ENCODE peak calls at places on chromosomes 5 and 9, in five cellular contexts. G is fibroblast of gingiva; K is Panc1; F is GM23338; J is CD4-positive, alpha-beta T cell. H is an unnamed sample.

GRCh38 chr5:164868761-164869160 is 1363.3 kb downstream of the MAT2B start:
- DNase-seq in G (no peak), K (no peak), F (no peak), J (no peak), H (no peak)

GRCh38 chr5:110105692-110106091 is 416.0 kb downstream of the MAN2A1 start:
- DNase-seq in G (peak), K (no peak), F (no peak), J (no peak), H (no peak)

GRCh38 chr5:81805086-81805485 is 54.2 kb upstream of the SSBP2 start:
- DNase-seq in G (no peak), K (no peak), F (no peak), J (no peak), H (no peak)

GRCh38 chr9:38337095-38337494 is 55.4 kb upstream of the ALDH1B1 start:
- DNase-seq in G (no peak), K (no peak), F (no peak), J (no peak), H (peak)

GRCh38 chr5:102800427-102800826 is 45.3 kb downstream of the PAM start:
- DNase-seq in G (no peak), K (no peak), F (no peak), J (no peak), H (no peak)

GRCh38 chr9:133377721-133378216 is 1.6 kb downstream of the STKLD1 start:
- DNase-seq in G (peak), K (no peak), F (no peak), J (no peak), H (no peak)

GRCh38 chr5:84248013-84248412 is 136.7 kb downstream of the EDIL3 start:
- DNase-seq in G (no peak), K (no peak), F (no peak), J (no peak), H (no peak)

GRCh38 chr5:100803391-100803790 is 99.7 kb downstream of the ST8SIA4 start:
- DNase-seq in G (peak), K (no peak), F (no peak), J (no peak), H (no peak)

GRCh38 chr5:54703091-54703490 is 185.5 kb downstream of the SNX18 start:
- DNase-seq in G (peak), K (no peak), F (no peak), J (no peak), H (no peak)

GRCh38 chr9:124788542-124789217 is 11.7 kb downstream of the OLFML2A start:
- DNase-seq in G (no peak), K (no peak), F (no peak), J (no peak), H (peak)

GRCh38 chr5:174910245-174910737 is 185.9 kb downstream of the MSX2 start:
- DNase-seq in G (no peak), K (peak), F (peak), J (peak), H (no peak)

GRCh38 chr5:158086856-158087255 is 227.9 kb upstream of the CLINT1 start:
- DNase-seq in G (peak), K (no peak), F (no peak), J (no peak), H (no peak)

GRCh38 chr9:98995059-98995665 is 51.5 kb downstream of the COL15A1 start:
- DNase-seq in G (peak), K (no peak), F (no peak), J (no peak), H (no peak)

GRCh38 chr5:172144291-172144815 is 43.7 kb downstream of the STK10 start:
- DNase-seq in G (no peak), K (no peak), F (no peak), J (no peak), H (no peak)

GRCh38 chr5:65100846-65101678 is 332.3 kb downstream of the CWC27 start:
- DNase-seq in G (peak), K (peak), F (peak), J (peak), H (peak)

GRCh38 chr5:96410013-96410412 is 23.0 kb downstream of the PCSK1 start:
- DNase-seq in G (no peak), K (no peak), F (no peak), J (no peak), H (no peak)

GRCh38 chr5:170289749-170290148 is 7.8 kb downstream of the LCP2 start:
- DNase-seq in G (no peak), K (no peak), F (no peak), J (no peak), H (no peak)

GRCh38 chr9:107390319-107390718 is 99.2 kb downstream of the KLF4 start:
- DNase-seq in G (no peak), K (no peak), F (no peak), J (no peak), H (no peak)

GRCh38 chr5:132557425-132557805 is 638 bp downstream of the RAD50 start:
- DNase-seq in G (peak), K (peak), F (peak), J (peak), H (no peak)

GRCh38 chr5:16809816-16810502 is 126.1 kb downstream of the MYO10 start:
- DNase-seq in G (peak), K (no peak), F (peak), J (no peak), H (peak)

GRCh38 chr9:90999425-91000397 is 198.1 kb downstream of the SYK start:
- DNase-seq in G (peak), K (no peak), F (no peak), J (no peak), H (no peak)

GRCh38 chr9:95157491-95158151 is 159.9 kb downstream of the FANCC start:
- DNase-seq in G (peak), K (no peak), F (no peak), J (no peak), H (no peak)

GRCh38 chr9:125399165-125399564 is 137.5 kb downstream of the GAPVD1 start:
- DNase-seq in G (no peak), K (no peak), F (no peak), J (no peak), H (no peak)

GRCh38 chr5:175460126-175460525 is 16.1 kb upstream of the DRD1 start:
- DNase-seq in G (no peak), K (no peak), F (peak), J (no peak), H (no peak)

GRCh38 chr5:90640484-90641059 is 82.0 kb downstream of the ADGRV1 start:
- DNase-seq in G (no peak), K (no peak), F (peak), J (no peak), H (no peak)

GRCh38 chr5:92896722-92897121 is 684.3 kb downstream of the NR2F1-AS1 start:
- DNase-seq in G (no peak), K (no peak), F (no peak), J (no peak), H (no peak)

GRCh38 chr5:616342-617039 is 4.4 kb downstream of the CEP72 start:
- DNase-seq in G (no peak), K (no peak), F (no peak), J (no peak), H (peak)

GRCh38 chr9:83934569-83935275 is 13.5 kb upstream of the KIF27 start:
- DNase-seq in G (peak), K (no peak), F (no peak), J (no peak), H (no peak)

GRCh38 chr5:51187953-51188591 is 195.2 kb upstream of the ISL1 start:
- DNase-seq in G (no peak), K (no peak), F (peak), J (no peak), H (no peak)

GRCh38 chr9:19804431-19804830 is 15.6 kb upstream of the SLC24A2 start:
- DNase-seq in G (no peak), K (no peak), F (no peak), J (no peak), H (no peak)

GRCh38 chr9:89601306-89601705 is 3.5 kb upstream of the GADD45G start:
- DNase-seq in G (no peak), K (no peak), F (no peak), J (no peak), H (no peak)

GRCh38 chr5:109748545-109748944 is 58.8 kb downstream of the MAN2A1 start:
- DNase-seq in G (no peak), K (no peak), F (no peak), J (no peak), H (no peak)

GRCh38 chr5:119336846-119337564 is 18.8 kb upstream of the TNFAIP8 start:
- DNase-seq in G (no peak), K (no peak), F (no peak), J (no peak), H (no peak)

GRCh38 chr5:51521583-51521982 is 138.3 kb downstream of the ISL1 start:
- DNase-seq in G (no peak), K (no peak), F (no peak), J (no peak), H (no peak)